ENCODE peak calls at places on chromosome 9, in nine cellular contexts. One of them, this sample, is unnamed.

GRCh38 chr9:114518599-114519022 is 13.3 kb upstream of the WHRN start:
- DNase-seq in AG04450: no peak
- DNase-seq in cardiac fibroblast: no peak
- DNase-seq in WTC11: no peak
- DNase-seq in transverse colon: no peak
- DNase-seq in CD4-positive, alpha-beta T cell: no peak
- DNase-seq in BE2C: no peak
- DNase-seq in foreskin keratinocyte: no peak
- DNase-seq in retinal pigment epithelial cell: no peak
- DNase-seq in this sample: no peak

GRCh38 chr9:115058684-115059315 is 59.2 kb downstream of the TNC start:
- DNase-seq in retinal pigment epithelial cell: no peak
- DNase-seq in BE2C: no peak
- DNase-seq in CD4-positive, alpha-beta T cell: no peak
- DNase-seq in foreskin keratinocyte: peak
- DNase-seq in AG04450: peak
- DNase-seq in transverse colon: no peak
- DNase-seq in cardiac fibroblast: peak
- DNase-seq in WTC11: no peak
- DNase-seq in this sample: peak

GRCh38 chr9:111644195-111644772 is 13.2 kb downstream of the DNAJC25 start:
- DNase-seq in retinal pigment epithelial cell: no peak
- DNase-seq in CD4-positive, alpha-beta T cell: no peak
- DNase-seq in AG04450: no peak
- DNase-seq in transverse colon: no peak
- DNase-seq in cardiac fibroblast: no peak
- DNase-seq in BE2C: no peak
- DNase-seq in foreskin keratinocyte: no peak
- DNase-seq in WTC11: no peak
- DNase-seq in this sample: no peak

GRCh38 chr9:134489621-134490380 is 151.8 kb upstream of the COL5A1 start:
- DNase-seq in foreskin keratinocyte: no peak
- DNase-seq in WTC11: no peak
- DNase-seq in AG04450: no peak
- DNase-seq in cardiac fibroblast: no peak
- DNase-seq in transverse colon: no peak
- DNase-seq in CD4-positive, alpha-beta T cell: no peak
- DNase-seq in retinal pigment epithelial cell: no peak
- DNase-seq in BE2C: no peak
- DNase-seq in this sample: no peak

GRCh38 chr9:113463418-113464285 is at the start of gene RGS3:
- DNase-seq in cardiac fibroblast: no peak
- DNase-seq in retinal pigment epithelial cell: no peak
- DNase-seq in foreskin keratinocyte: no peak
- DNase-seq in WTC11: peak
- DNase-seq in transverse colon: peak
- DNase-seq in AG04450: no peak
- DNase-seq in BE2C: peak
- DNase-seq in CD4-positive, alpha-beta T cell: no peak
- DNase-seq in this sample: no peak

GRCh38 chr9:69009708-69010107 is 4.2 kb downstream of the PRKACG start:
- DNase-seq in AG04450: no peak
- DNase-seq in foreskin keratinocyte: peak
- DNase-seq in BE2C: no peak
- DNase-seq in transverse colon: no peak
- DNase-seq in cardiac fibroblast: no peak
- DNase-seq in WTC11: no peak
- DNase-seq in retinal pigment epithelial cell: no peak
- DNase-seq in CD4-positive, alpha-beta T cell: no peak
- DNase-seq in this sample: no peak

GRCh38 chr9:16873131-16873787 is 2.8 kb upstream of the BNC2 start:
- DNase-seq in AG04450: no peak
- DNase-seq in transverse colon: no peak
- DNase-seq in foreskin keratinocyte: no peak
- DNase-seq in CD4-positive, alpha-beta T cell: no peak
- DNase-seq in WTC11: no peak
- DNase-seq in cardiac fibroblast: peak
- DNase-seq in BE2C: no peak
- DNase-seq in retinal pigment epithelial cell: no peak
- DNase-seq in this sample: peak

GRCh38 chr9:130473009-130473408 is 28.2 kb downstream of the ASS1 start:
- DNase-seq in AG04450: no peak
- DNase-seq in WTC11: no peak
- DNase-seq in foreskin keratinocyte: no peak
- DNase-seq in BE2C: no peak
- DNase-seq in retinal pigment epithelial cell: no peak
- DNase-seq in transverse colon: no peak
- DNase-seq in CD4-positive, alpha-beta T cell: no peak
- DNase-seq in cardiac fibroblast: no peak
- DNase-seq in this sample: no peak

GRCh38 chr9:90815183-90815943 is 13.7 kb downstream of the SYK start:
- DNase-seq in cardiac fibroblast: no peak
- DNase-seq in AG04450: no peak
- DNase-seq in BE2C: no peak
- DNase-seq in WTC11: no peak
- DNase-seq in CD4-positive, alpha-beta T cell: no peak
- DNase-seq in foreskin keratinocyte: no peak
- DNase-seq in retinal pigment epithelial cell: no peak
- DNase-seq in transverse colon: peak
- DNase-seq in this sample: no peak

GRCh38 chr9:90814355-90814754 is 12.7 kb downstream of the SYK start:
- DNase-seq in AG04450: no peak
- DNase-seq in BE2C: no peak
- DNase-seq in retinal pigment epithelial cell: no peak
- DNase-seq in foreskin keratinocyte: no peak
- DNase-seq in CD4-positive, alpha-beta T cell: no peak
- DNase-seq in WTC11: no peak
- DNase-seq in transverse colon: no peak
- DNase-seq in cardiac fibroblast: no peak
- DNase-seq in this sample: no peak

GRCh38 chr9:90813523-90813922 is 11.9 kb downstream of the SYK start:
- DNase-seq in retinal pigment epithelial cell: no peak
- DNase-seq in foreskin keratinocyte: no peak
- DNase-seq in WTC11: no peak
- DNase-seq in cardiac fibroblast: no peak
- DNase-seq in AG04450: no peak
- DNase-seq in BE2C: no peak
- DNase-seq in transverse colon: no peak
- DNase-seq in CD4-positive, alpha-beta T cell: no peak
- DNase-seq in this sample: no peak

GRCh38 chr9:90816690-90817089 is 15.1 kb downstream of the SYK start:
- DNase-seq in AG04450: no peak
- DNase-seq in transverse colon: no peak
- DNase-seq in WTC11: no peak
- DNase-seq in BE2C: no peak
- DNase-seq in foreskin keratinocyte: no peak
- DNase-seq in CD4-positive, alpha-beta T cell: no peak
- DNase-seq in cardiac fibroblast: no peak
- DNase-seq in retinal pigment epithelial cell: no peak
- DNase-seq in this sample: no peak

DNA sequence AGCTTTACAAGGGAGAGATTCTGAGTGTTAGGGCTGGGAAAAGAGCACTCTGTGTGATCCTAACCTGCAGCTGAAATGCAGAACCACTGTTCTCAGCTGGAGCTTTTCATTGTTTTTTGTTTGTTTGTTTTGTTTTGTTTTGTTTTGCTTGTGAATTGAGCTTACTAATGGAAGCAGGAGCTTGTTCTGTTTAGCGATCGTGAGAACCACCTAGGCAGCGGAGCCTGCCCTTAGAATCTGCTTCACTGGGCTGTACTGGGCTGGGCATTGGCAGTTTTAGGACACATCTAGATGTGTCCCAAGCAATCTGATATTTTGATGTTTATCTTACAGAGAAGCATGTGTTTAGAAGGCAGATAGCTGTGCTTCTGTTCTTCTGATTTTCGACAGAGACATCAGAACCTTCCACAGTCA is 14.3 kb downstream of the SYK start:
- DNase-seq in BE2C: no peak
- DNase-seq in CD4-positive, alpha-beta T cell: no peak
- DNase-seq in transverse colon: no peak
- DNase-seq in retinal pigment epithelial cell: no peak
- DNase-seq in WTC11: no peak
- DNase-seq in cardiac fibroblast: no peak
- DNase-seq in AG04450: no peak
- DNase-seq in foreskin keratinocyte: no peak
- DNase-seq in this sample: no peak
- TF ChIP-seq CTCF in BE2C: no peak
- TF ChIP-seq CTCF in CD4-positive, alpha-beta T cell: no peak
- TF ChIP-seq CTCF in transverse colon: no peak
- TF ChIP-seq CTCF in retinal pigment epithelial cell: no peak
- TF ChIP-seq CTCF in WTC11: no peak
- TF ChIP-seq CTCF in cardiac fibroblast: no peak
- TF ChIP-seq CTCF in AG04450: no peak
- TF ChIP-seq CTCF in foreskin keratinocyte: no peak
- TF ChIP-seq CTCF in this sample: no peak

GRCh38 chr9:127361561-127361960 is 35.4 kb upstream of the SLC2A8 start:
- DNase-seq in WTC11: no peak
- DNase-seq in transverse colon: peak
- DNase-seq in AG04450: no peak
- DNase-seq in cardiac fibroblast: no peak
- DNase-seq in foreskin keratinocyte: peak
- DNase-seq in retinal pigment epithelial cell: no peak
- DNase-seq in BE2C: no peak
- DNase-seq in CD4-positive, alpha-beta T cell: no peak
- DNase-seq in this sample: no peak

GRCh38 chr9:127358770-127359169 is 38.2 kb upstream of the SLC2A8 start:
- DNase-seq in cardiac fibroblast: no peak
- DNase-seq in WTC11: no peak
- DNase-seq in AG04450: no peak
- DNase-seq in BE2C: no peak
- DNase-seq in foreskin keratinocyte: no peak
- DNase-seq in CD4-positive, alpha-beta T cell: no peak
- DNase-seq in retinal pigment epithelial cell: no peak
- DNase-seq in transverse colon: no peak
- DNase-seq in this sample: no peak

GRCh38 chr9:127358023-127358535 is 38.9 kb upstream of the SLC2A8 start:
- DNase-seq in transverse colon: no peak
- DNase-seq in BE2C: peak
- DNase-seq in retinal pigment epithelial cell: no peak
- DNase-seq in foreskin keratinocyte: no peak
- DNase-seq in CD4-positive, alpha-beta T cell: no peak
- DNase-seq in AG04450: no peak
- DNase-seq in WTC11: no peak
- DNase-seq in cardiac fibroblast: no peak
- DNase-seq in this sample: no peak

GRCh38 chr9:127360829-127361228 is 36.1 kb upstream of the SLC2A8 start:
- DNase-seq in BE2C: peak
- DNase-seq in WTC11: peak
- DNase-seq in retinal pigment epithelial cell: no peak
- DNase-seq in transverse colon: no peak
- DNase-seq in CD4-positive, alpha-beta T cell: no peak
- DNase-seq in cardiac fibroblast: peak
- DNase-seq in AG04450: no peak
- DNase-seq in foreskin keratinocyte: peak
- DNase-seq in this sample: peak

DNA sequence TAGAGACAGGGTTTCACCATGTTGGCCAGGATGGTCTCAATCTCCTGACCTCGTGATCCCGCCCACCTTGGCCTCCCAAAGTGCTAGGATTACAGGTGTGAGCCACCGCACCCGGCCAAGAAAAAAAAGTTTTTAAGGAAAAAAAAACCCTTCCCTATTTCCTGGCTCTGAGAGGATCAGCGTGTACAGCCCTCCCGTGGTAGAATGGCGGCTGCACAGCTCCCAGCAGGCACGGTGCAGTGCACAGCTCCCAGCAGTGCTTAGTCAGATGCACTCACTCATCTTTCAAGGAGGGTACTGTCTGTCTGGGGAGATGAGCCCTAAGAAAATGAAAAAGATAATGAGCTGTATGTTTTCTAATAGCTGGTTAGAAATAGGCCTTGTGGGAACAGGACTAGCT is 36.8 kb upstream of the SLC2A8 start:
- DNase-seq in foreskin keratinocyte: no peak
- DNase-seq in transverse colon: no peak
- DNase-seq in AG04450: no peak
- DNase-seq in BE2C: no peak
- DNase-seq in cardiac fibroblast: peak
- DNase-seq in WTC11: no peak
- DNase-seq in retinal pigment epithelial cell: no peak
- DNase-seq in CD4-positive, alpha-beta T cell: no peak
- DNase-seq in this sample: peak
- TF ChIP-seq CTCF in foreskin keratinocyte: peak
- TF ChIP-seq CTCF in transverse colon: no peak
- TF ChIP-seq CTCF in AG04450: peak
- TF ChIP-seq CTCF in BE2C: no peak
- TF ChIP-seq CTCF in cardiac fibroblast: peak
- TF ChIP-seq CTCF in WTC11: no peak
- TF ChIP-seq CTCF in retinal pigment epithelial cell: no peak
- TF ChIP-seq CTCF in CD4-positive, alpha-beta T cell: no peak
- TF ChIP-seq CTCF in this sample: peak

DNA sequence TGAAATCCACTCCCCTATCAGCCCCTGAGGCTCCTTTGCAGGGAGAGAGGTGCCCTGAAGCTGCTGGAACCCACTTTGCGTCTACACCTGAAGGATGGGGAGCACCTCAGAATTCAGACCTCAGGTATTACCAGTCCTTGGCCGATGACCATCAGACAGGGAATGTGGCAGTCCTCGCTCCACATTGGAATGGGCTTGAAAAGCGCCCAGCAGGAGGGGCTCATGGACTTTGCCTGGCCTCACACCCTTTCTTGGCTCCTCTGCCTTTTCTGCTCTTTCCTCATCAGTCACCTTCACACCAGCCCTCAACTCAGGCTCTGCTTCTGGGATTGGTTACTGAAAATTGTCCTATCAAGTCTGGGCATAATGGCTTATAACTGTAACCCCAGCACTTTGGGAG is 83.9 kb downstream of the BARX1 start:
- DNase-seq in retinal pigment epithelial cell: no peak
- DNase-seq in BE2C: no peak
- DNase-seq in transverse colon: no peak
- DNase-seq in AG04450: no peak
- DNase-seq in CD4-positive, alpha-beta T cell: no peak
- DNase-seq in foreskin keratinocyte: no peak
- DNase-seq in cardiac fibroblast: no peak
- DNase-seq in WTC11: no peak
- DNase-seq in this sample: no peak
- TF ChIP-seq CTCF in retinal pigment epithelial cell: no peak
- TF ChIP-seq CTCF in BE2C: no peak
- TF ChIP-seq CTCF in transverse colon: no peak
- TF ChIP-seq CTCF in AG04450: no peak
- TF ChIP-seq CTCF in CD4-positive, alpha-beta T cell: no peak
- TF ChIP-seq CTCF in foreskin keratinocyte: no peak
- TF ChIP-seq CTCF in cardiac fibroblast: no peak
- TF ChIP-seq CTCF in WTC11: no peak
- TF ChIP-seq CTCF in this sample: no peak

GRCh38 chr9:97987490-97987889 is 4.3 kb downstream of the ANP32B start:
- DNase-seq in CD4-positive, alpha-beta T cell: no peak
- DNase-seq in BE2C: no peak
- DNase-seq in AG04450: no peak
- DNase-seq in cardiac fibroblast: no peak
- DNase-seq in foreskin keratinocyte: no peak
- DNase-seq in transverse colon: no peak
- DNase-seq in retinal pigment epithelial cell: no peak
- DNase-seq in WTC11: no peak
- DNase-seq in this sample: no peak

GRCh38 chr9:97993000-97993399 is 9.9 kb downstream of the ANP32B start:
- DNase-seq in cardiac fibroblast: no peak
- DNase-seq in transverse colon: no peak
- DNase-seq in BE2C: no peak
- DNase-seq in AG04450: no peak
- DNase-seq in CD4-positive, alpha-beta T cell: no peak
- DNase-seq in retinal pigment epithelial cell: no peak
- DNase-seq in foreskin keratinocyte: no peak
- DNase-seq in WTC11: no peak
- DNase-seq in this sample: no peak

GRCh38 chr9:97991818-97992217 is 8.7 kb downstream of the ANP32B start:
- DNase-seq in cardiac fibroblast: no peak
- DNase-seq in WTC11: no peak
- DNase-seq in CD4-positive, alpha-beta T cell: no peak
- DNase-seq in transverse colon: no peak
- DNase-seq in AG04450: no peak
- DNase-seq in BE2C: no peak
- DNase-seq in retinal pigment epithelial cell: no peak
- DNase-seq in foreskin keratinocyte: no peak
- DNase-seq in this sample: no peak

GRCh38 chr9:97992219-97992618 is 9.1 kb downstream of the ANP32B start:
- DNase-seq in transverse colon: no peak
- DNase-seq in retinal pigment epithelial cell: no peak
- DNase-seq in AG04450: no peak
- DNase-seq in WTC11: no peak
- DNase-seq in foreskin keratinocyte: no peak
- DNase-seq in cardiac fibroblast: no peak
- DNase-seq in BE2C: no peak
- DNase-seq in CD4-positive, alpha-beta T cell: no peak
- DNase-seq in this sample: no peak

GRCh38 chr9:97990259-97990658 is 7.1 kb downstream of the ANP32B start:
- DNase-seq in CD4-positive, alpha-beta T cell: no peak
- DNase-seq in cardiac fibroblast: peak
- DNase-seq in foreskin keratinocyte: no peak
- DNase-seq in WTC11: no peak
- DNase-seq in AG04450: peak
- DNase-seq in retinal pigment epithelial cell: no peak
- DNase-seq in transverse colon: no peak
- DNase-seq in BE2C: no peak
- DNase-seq in this sample: peak
- TF ChIP-seq CTCF in CD4-positive, alpha-beta T cell: no peak
- TF ChIP-seq CTCF in cardiac fibroblast: peak
- TF ChIP-seq CTCF in foreskin keratinocyte: peak
- TF ChIP-seq CTCF in WTC11: no peak
- TF ChIP-seq CTCF in AG04450: peak
- TF ChIP-seq CTCF in retinal pigment epithelial cell: peak
- TF ChIP-seq CTCF in transverse colon: no peak
- TF ChIP-seq CTCF in BE2C: no peak
- TF ChIP-seq CTCF in this sample: peak

This sample was measured in fibroblast of mammary gland.